ENCODE peak calls at places on chromosomes 5 and 9, in five cellular contexts. One of them, this sample, is unnamed.

GRCh38 chr9:4894076-4894475 is 91.0 kb upstream of the JAK2 start:
- DNase-seq in A549: no peak
- DNase-seq in endothelial cell of umbilical vein: no peak
- DNase-seq in WTC11: no peak
- DNase-seq in HCT116: no peak
- DNase-seq in this sample: no peak

GRCh38 chr9:27118916-27119315 is 9.9 kb downstream of the TEK start:
- DNase-seq in WTC11: no peak
- DNase-seq in HCT116: no peak
- DNase-seq in A549: no peak
- DNase-seq in endothelial cell of umbilical vein: peak
- DNase-seq in this sample: no peak

GRCh38 chr9:91395106-91395552 is 28.5 kb downstream of the NFIL3 start:
- DNase-seq in WTC11: no peak
- DNase-seq in endothelial cell of umbilical vein: no peak
- DNase-seq in HCT116: no peak
- DNase-seq in A549: peak
- DNase-seq in this sample: peak

GRCh38 chr9:126635661-126636439 is 22.1 kb downstream of the LMX1B start:
- DNase-seq in A549: no peak
- DNase-seq in endothelial cell of umbilical vein: no peak
- DNase-seq in WTC11: no peak
- DNase-seq in HCT116: no peak
- DNase-seq in this sample: peak

GRCh38 chr5:168583742-168584482 is 4.7 kb upstream of the PANK3 start:
- DNase-seq in endothelial cell of umbilical vein: no peak
- DNase-seq in A549: no peak
- DNase-seq in HCT116: no peak
- DNase-seq in WTC11: no peak
- DNase-seq in this sample: no peak

GRCh38 chr5:132823481-132824050 is 6.9 kb downstream of the SHROOM1 start:
- DNase-seq in HCT116: no peak
- DNase-seq in WTC11: no peak
- DNase-seq in A549: no peak
- DNase-seq in endothelial cell of umbilical vein: no peak
- DNase-seq in this sample: no peak

GRCh38 chr5:108739376-108739775 is 8.3 kb upstream of the FER start:
- DNase-seq in A549: no peak
- DNase-seq in HCT116: no peak
- DNase-seq in endothelial cell of umbilical vein: no peak
- DNase-seq in WTC11: no peak
- DNase-seq in this sample: no peak

GRCh38 chr5:14476791-14477435 is 104.7 kb upstream of the OTULINL start:
- DNase-seq in HCT116: no peak
- DNase-seq in endothelial cell of umbilical vein: peak
- DNase-seq in WTC11: no peak
- DNase-seq in A549: no peak
- DNase-seq in this sample: no peak

GRCh38 chr5:93250431-93250830 is 330.6 kb downstream of the NR2F1-AS1 start:
- DNase-seq in endothelial cell of umbilical vein: peak
- DNase-seq in HCT116: no peak
- DNase-seq in WTC11: no peak
- DNase-seq in A549: no peak
- DNase-seq in this sample: no peak

GRCh38 chr5:131364507-131365050 is 100.7 kb downstream of the CDC42SE2 start:
- DNase-seq in A549: no peak
- DNase-seq in HCT116: no peak
- DNase-seq in endothelial cell of umbilical vein: no peak
- DNase-seq in WTC11: no peak
- DNase-seq in this sample: no peak

GRCh38 chr5:178673801-178674200 is 47.0 kb upstream of the CLK4 start:
- DNase-seq in A549: no peak
- DNase-seq in HCT116: no peak
- DNase-seq in WTC11: no peak
- DNase-seq in endothelial cell of umbilical vein: no peak
- DNase-seq in this sample: no peak

GRCh38 chr5:9716838-9717281 is 86.7 kb upstream of the TAS2R1 start:
- DNase-seq in HCT116: no peak
- DNase-seq in endothelial cell of umbilical vein: no peak
- DNase-seq in WTC11: no peak
- DNase-seq in A549: no peak
- DNase-seq in this sample: peak

GRCh38 chr9:112104401-112104800 is 70.7 kb downstream of the SUSD1 start:
- DNase-seq in A549: no peak
- DNase-seq in HCT116: no peak
- DNase-seq in endothelial cell of umbilical vein: no peak
- DNase-seq in WTC11: no peak
- DNase-seq in this sample: no peak

GRCh38 chr9:137064027-137064879 is 6.1 kb downstream of the SAPCD2 start:
- DNase-seq in endothelial cell of umbilical vein: peak
- DNase-seq in A549: no peak
- DNase-seq in WTC11: peak
- DNase-seq in HCT116: no peak
- DNase-seq in this sample: peak

DNA sequence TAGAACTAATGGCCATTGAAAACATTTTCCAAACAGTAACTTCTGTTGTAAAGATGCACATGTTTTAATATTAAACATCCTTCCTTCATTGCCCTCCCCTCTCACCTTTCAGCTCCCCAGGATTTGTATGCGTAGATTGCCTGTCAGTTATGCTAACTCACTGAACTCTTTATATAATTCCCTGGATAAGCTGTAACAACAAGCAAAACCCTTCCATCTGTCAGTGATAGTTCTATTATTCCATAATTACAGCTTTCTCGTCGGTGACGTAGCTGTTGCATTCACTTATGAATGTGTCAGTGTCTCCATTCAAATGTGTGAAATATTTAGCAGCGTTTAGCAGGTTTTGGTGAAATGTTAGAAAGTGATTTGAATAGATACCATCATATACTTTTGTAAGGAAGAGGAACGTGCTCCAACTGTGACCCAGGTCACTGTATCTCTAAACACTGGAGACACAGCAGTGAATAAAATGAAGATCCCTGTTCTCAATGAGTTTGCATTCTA is 45.2 kb downstream of the PIP5K1B start:
- DNase-seq in WTC11: no peak
- DNase-seq in HCT116: no peak
- DNase-seq in endothelial cell of umbilical vein: no peak
- DNase-seq in A549: no peak
- DNase-seq in this sample: no peak
- TF ChIP-seq CTCF in WTC11: no peak
- TF ChIP-seq CTCF in HCT116: no peak
- TF ChIP-seq CTCF in endothelial cell of umbilical vein: no peak
- TF ChIP-seq CTCF in A549: no peak
- TF ChIP-seq CTCF in this sample: no peak

GRCh38 chr5:98770158-98770910 is 3.1 kb upstream of the RGMB start:
- DNase-seq in HCT116: no peak
- DNase-seq in WTC11: no peak
- DNase-seq in A549: no peak
- DNase-seq in endothelial cell of umbilical vein: peak
- DNase-seq in this sample: peak
- TF ChIP-seq MAX in HCT116: no peak
- TF ChIP-seq MAX in WTC11: no peak
- TF ChIP-seq MAX in A549: peak
- TF ChIP-seq MAX in endothelial cell of umbilical vein: no peak
- TF ChIP-seq MAX in this sample: no peak

GRCh38 chr9:127785933-127786772 is at the start of gene CDK9:
- DNase-seq in WTC11: peak
- DNase-seq in endothelial cell of umbilical vein: peak
- DNase-seq in HCT116: peak
- DNase-seq in A549: peak
- DNase-seq in this sample: peak
- TF ChIP-seq CTCF in WTC11: no peak
- TF ChIP-seq CTCF in endothelial cell of umbilical vein: peak
- TF ChIP-seq CTCF in HCT116: no peak
- TF ChIP-seq CTCF in A549: no peak
- TF ChIP-seq CTCF in this sample: no peak

DNA sequence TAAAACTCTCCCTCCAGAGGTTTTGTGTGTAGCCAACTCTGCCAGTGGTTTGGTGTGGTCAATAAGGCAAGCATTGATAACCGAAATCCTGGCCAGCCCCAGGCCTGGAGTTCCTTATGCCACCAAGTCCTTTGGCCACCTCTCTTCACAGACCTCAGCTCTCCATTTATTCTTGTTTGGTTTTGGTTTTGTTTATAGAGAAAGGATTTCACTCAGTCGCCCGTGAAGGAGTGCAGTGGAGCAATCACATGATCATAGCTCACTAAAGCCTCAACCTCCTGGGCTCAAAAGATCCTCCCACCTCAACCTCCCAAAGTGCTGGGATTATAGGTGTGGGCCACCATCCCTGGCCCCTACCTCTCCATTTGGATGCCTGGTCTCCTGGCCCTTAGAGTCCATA is 55.4 kb upstream of the PPARGC1B start:
- DNase-seq in WTC11: no peak
- DNase-seq in A549: no peak
- DNase-seq in HCT116: no peak
- DNase-seq in endothelial cell of umbilical vein: no peak
- DNase-seq in this sample: no peak
- TF ChIP-seq MAX in WTC11: no peak
- TF ChIP-seq MAX in A549: no peak
- TF ChIP-seq MAX in HCT116: no peak
- TF ChIP-seq MAX in endothelial cell of umbilical vein: no peak
- TF ChIP-seq MAX in this sample: no peak

GRCh38 chr5:59660737-59661136 is 232.8 kb downstream of the PDE4D start:
- DNase-seq in endothelial cell of umbilical vein: peak
- DNase-seq in HCT116: no peak
- DNase-seq in WTC11: no peak
- DNase-seq in A549: peak
- DNase-seq in this sample: peak
- TF ChIP-seq CTCF in endothelial cell of umbilical vein: peak
- TF ChIP-seq CTCF in HCT116: no peak
- TF ChIP-seq CTCF in WTC11: no peak
- TF ChIP-seq CTCF in A549: peak
- TF ChIP-seq CTCF in this sample: no peak

DNA sequence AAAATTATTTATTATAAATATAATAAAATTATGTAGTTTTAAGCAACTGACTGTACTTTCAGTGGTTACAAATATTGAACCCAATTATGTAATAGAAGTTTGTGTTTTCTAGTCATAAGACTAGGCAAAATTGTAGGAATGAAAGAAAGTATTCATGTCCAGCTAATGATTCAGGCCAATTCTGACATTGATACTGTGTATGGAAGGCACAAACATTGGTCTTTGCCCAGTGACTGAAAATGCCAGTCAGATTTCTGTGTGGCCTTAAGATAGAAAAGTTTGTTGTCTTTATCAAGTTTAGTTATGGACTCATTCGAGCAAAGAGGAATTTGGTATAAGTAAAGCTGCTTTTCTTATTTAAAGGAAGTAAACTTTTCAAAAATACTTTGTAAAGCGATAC is 60.3 kb downstream of the SLC12A2 start:
- DNase-seq in endothelial cell of umbilical vein: no peak
- DNase-seq in A549: no peak
- DNase-seq in HCT116: no peak
- DNase-seq in WTC11: no peak
- DNase-seq in this sample: no peak
- TF ChIP-seq MAX in endothelial cell of umbilical vein: no peak
- TF ChIP-seq MAX in A549: no peak
- TF ChIP-seq MAX in HCT116: no peak
- TF ChIP-seq MAX in WTC11: no peak
- TF ChIP-seq MAX in this sample: no peak

DNA sequence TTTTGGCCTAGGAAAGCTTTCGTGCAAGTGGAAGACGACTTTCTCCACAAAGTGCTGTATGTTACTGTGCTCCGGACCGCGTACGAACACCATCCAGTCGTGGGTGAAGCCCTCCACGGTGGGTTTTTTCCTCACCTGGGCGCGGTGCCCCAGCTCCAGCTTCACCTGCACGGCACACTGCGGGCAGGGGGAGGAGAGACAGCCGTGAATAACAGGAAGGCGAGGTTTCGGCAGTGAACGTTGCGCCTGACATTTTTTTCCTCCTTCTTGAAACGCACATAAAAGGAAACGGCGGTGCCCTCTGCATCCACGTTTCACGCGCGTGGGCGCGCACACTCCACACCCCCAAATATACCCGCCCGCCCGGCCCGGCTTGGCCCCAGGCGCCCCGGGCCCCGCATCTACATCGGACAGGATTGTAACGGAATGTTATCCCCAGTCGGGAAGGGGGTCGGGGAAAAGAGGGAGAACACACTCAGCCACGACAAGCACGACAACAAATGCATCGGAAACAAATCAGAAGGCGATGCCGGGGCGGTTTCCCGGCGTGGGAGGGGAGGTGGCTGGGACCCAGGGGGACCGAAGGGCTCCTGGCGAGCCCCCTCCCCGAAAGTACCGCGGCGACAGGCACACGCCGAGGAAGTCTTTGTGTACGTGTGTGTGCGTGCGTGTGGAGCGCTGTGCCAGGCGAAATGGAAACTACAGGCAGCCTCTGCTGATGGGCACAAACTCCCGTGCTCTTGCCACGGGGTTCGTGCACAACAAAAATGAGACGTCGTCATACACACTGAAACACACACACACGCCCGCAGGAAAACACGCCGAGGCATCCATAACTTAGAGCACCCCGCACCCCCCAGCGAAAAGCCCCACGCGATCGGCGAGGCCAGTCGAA is 1.4 kb downstream of the MLLT3 start:
- DNase-seq in WTC11: no peak
- DNase-seq in endothelial cell of umbilical vein: peak
- DNase-seq in A549: peak
- DNase-seq in HCT116: no peak
- DNase-seq in this sample: peak
- TF ChIP-seq CTCF in WTC11: no peak
- TF ChIP-seq CTCF in endothelial cell of umbilical vein: no peak
- TF ChIP-seq CTCF in A549: no peak
- TF ChIP-seq CTCF in HCT116: no peak
- TF ChIP-seq CTCF in this sample: no peak

GRCh38 chr5:95317687-95318086 is 32.8 kb upstream of the MCTP1 start:
- DNase-seq in A549: no peak
- DNase-seq in endothelial cell of umbilical vein: no peak
- DNase-seq in WTC11: no peak
- DNase-seq in HCT116: no peak
- DNase-seq in this sample: no peak
- TF ChIP-seq MAX in A549: no peak
- TF ChIP-seq MAX in endothelial cell of umbilical vein: no peak
- TF ChIP-seq MAX in WTC11: no peak
- TF ChIP-seq MAX in HCT116: no peak
- TF ChIP-seq MAX in this sample: no peak